ENCODE peak calls at places on chromosomes 7 and 10, in seven cellular contexts. One of them, this sample, is unnamed.

GRCh38 chr7:123538897-123539296 is 4.5 kb upstream of the IQUB start:
- DNase-seq in adrenal gland: no peak
- DNase-seq in Peyer's patch: no peak
- DNase-seq in testis: no peak
- DNase-seq in heart left ventricle: no peak
- DNase-seq in IMR-90: peak; percentile 10
- DNase-seq in uterus: no peak
- DNase-seq in this sample: no peak

GRCh38 chr7:99155207-99155606 is 11.3 kb upstream of the SMURF1 start:
- DNase-seq in Peyer's patch: no peak
- DNase-seq in uterus: no peak
- DNase-seq in adrenal gland: no peak
- DNase-seq in testis: no peak
- DNase-seq in heart left ventricle: no peak
- DNase-seq in IMR-90: no peak
- DNase-seq in this sample: no peak

GRCh38 chr10:79349072-79349491 is 1.8 kb downstream of the PPIF start:
- DNase-seq in heart left ventricle: no peak
- DNase-seq in IMR-90: no peak
- DNase-seq in adrenal gland: peak; percentile 55
- DNase-seq in Peyer's patch: no peak
- DNase-seq in uterus: no peak
- DNase-seq in testis: peak; percentile 12
- DNase-seq in this sample: no peak

GRCh38 chr7:103795112-103795511 is 194.3 kb downstream of the RELN start:
- DNase-seq in heart left ventricle: no peak
- DNase-seq in testis: no peak
- DNase-seq in uterus: no peak
- DNase-seq in adrenal gland: no peak
- DNase-seq in Peyer's patch: no peak
- DNase-seq in IMR-90: peak; percentile 17
- DNase-seq in this sample: no peak

GRCh38 chr7:70426249-70426880 is 705.6 kb upstream of the GALNT17 start:
- DNase-seq in uterus: no peak
- DNase-seq in Peyer's patch: no peak
- DNase-seq in heart left ventricle: no peak
- DNase-seq in IMR-90: no peak
- DNase-seq in adrenal gland: no peak
- DNase-seq in testis: no peak
- DNase-seq in this sample: no peak

GRCh38 chr10:72319416-72320254 is 35.1 kb downstream of the DNAJB12 start:
- DNase-seq in heart left ventricle: peak; percentile 98
- DNase-seq in Peyer's patch: peak; percentile 97
- DNase-seq in testis: peak; percentile 86
- DNase-seq in adrenal gland: peak; percentile 96
- DNase-seq in IMR-90: peak; percentile 89
- DNase-seq in uterus: peak; percentile 94
- DNase-seq in this sample: peak; percentile 61

GRCh38 chr7:51141451-51141971 is 175.1 kb downstream of the COBL start:
- DNase-seq in adrenal gland: no peak
- DNase-seq in IMR-90: peak; percentile 35
- DNase-seq in uterus: no peak
- DNase-seq in testis: no peak
- DNase-seq in Peyer's patch: no peak
- DNase-seq in heart left ventricle: no peak
- DNase-seq in this sample: no peak

GRCh38 chr10:15344876-15345285 is 26.2 kb downstream of the FAM171A1 start:
- DNase-seq in adrenal gland: peak; percentile 14
- DNase-seq in uterus: no peak
- DNase-seq in IMR-90: peak; percentile 85
- DNase-seq in heart left ventricle: no peak
- DNase-seq in Peyer's patch: no peak
- DNase-seq in testis: peak; percentile 40
- DNase-seq in this sample: no peak

GRCh38 chr10:77504196-77504869 is 133.3 kb downstream of the KCNMA1 start:
- DNase-seq in uterus: no peak
- DNase-seq in IMR-90: peak; percentile 76
- DNase-seq in heart left ventricle: no peak
- DNase-seq in testis: no peak
- DNase-seq in Peyer's patch: no peak
- DNase-seq in adrenal gland: no peak
- DNase-seq in this sample: no peak

GRCh38 chr10:58350619-58351323 is 16.0 kb downstream of the UBE2D1 start:
- DNase-seq in testis: no peak
- DNase-seq in IMR-90: peak; percentile 57
- DNase-seq in adrenal gland: no peak
- DNase-seq in heart left ventricle: no peak
- DNase-seq in Peyer's patch: no peak
- DNase-seq in uterus: no peak
- DNase-seq in this sample: no peak

GRCh38 chr7:157690058-157690832 is 353.4 kb downstream of the DNAJB6 start:
- DNase-seq in Peyer's patch: peak; percentile 33
- DNase-seq in testis: no peak
- DNase-seq in uterus: no peak
- DNase-seq in adrenal gland: no peak
- DNase-seq in heart left ventricle: no peak
- DNase-seq in IMR-90: no peak
- DNase-seq in this sample: no peak

GRCh38 chr7:2523461-2523905 is 3.9 kb downstream of the LFNG start:
- DNase-seq in testis: no peak
- DNase-seq in uterus: no peak
- DNase-seq in Peyer's patch: no peak
- DNase-seq in IMR-90: no peak
- DNase-seq in adrenal gland: no peak
- DNase-seq in heart left ventricle: no peak
- DNase-seq in this sample: no peak

GRCh38 chr7:2525161-2525930 is 5.8 kb downstream of the LFNG start:
- DNase-seq in testis: no peak
- DNase-seq in adrenal gland: no peak
- DNase-seq in IMR-90: no peak
- DNase-seq in uterus: no peak
- DNase-seq in heart left ventricle: peak; percentile 68
- DNase-seq in Peyer's patch: no peak
- DNase-seq in this sample: no peak

GRCh38 chr7:2524808-2525140 is 5.2 kb downstream of the LFNG start:
- DNase-seq in uterus: no peak
- DNase-seq in adrenal gland: no peak
- DNase-seq in heart left ventricle: peak; percentile 64
- DNase-seq in Peyer's patch: no peak
- DNase-seq in testis: no peak
- DNase-seq in IMR-90: no peak
- DNase-seq in this sample: no peak

GRCh38 chr7:2522780-2523433 is 3.3 kb downstream of the LFNG start:
- DNase-seq in heart left ventricle: no peak
- DNase-seq in testis: peak; percentile 38
- DNase-seq in Peyer's patch: peak; percentile 81
- DNase-seq in adrenal gland: no peak
- DNase-seq in IMR-90: no peak
- DNase-seq in uterus: no peak
- DNase-seq in this sample: no peak

GRCh38 chr7:2523941-2524807 is 4.6 kb downstream of the LFNG start:
- DNase-seq in Peyer's patch: peak; percentile 94
- DNase-seq in IMR-90: peak; percentile 41
- DNase-seq in testis: peak; percentile 91
- DNase-seq in uterus: peak; percentile 67
- DNase-seq in adrenal gland: peak; percentile 95
- DNase-seq in heart left ventricle: peak; percentile 93
- DNase-seq in this sample: peak; percentile 72
- TF ChIP-seq POLR2A in Peyer's patch: peak; percentile 53
- TF ChIP-seq POLR2A in IMR-90: no peak
- TF ChIP-seq POLR2A in testis: no peak
- TF ChIP-seq POLR2A in uterus: no peak
- TF ChIP-seq POLR2A in adrenal gland: peak; percentile 25
- TF ChIP-seq POLR2A in heart left ventricle: no peak
- TF ChIP-seq POLR2A in this sample: no peak

DNA sequence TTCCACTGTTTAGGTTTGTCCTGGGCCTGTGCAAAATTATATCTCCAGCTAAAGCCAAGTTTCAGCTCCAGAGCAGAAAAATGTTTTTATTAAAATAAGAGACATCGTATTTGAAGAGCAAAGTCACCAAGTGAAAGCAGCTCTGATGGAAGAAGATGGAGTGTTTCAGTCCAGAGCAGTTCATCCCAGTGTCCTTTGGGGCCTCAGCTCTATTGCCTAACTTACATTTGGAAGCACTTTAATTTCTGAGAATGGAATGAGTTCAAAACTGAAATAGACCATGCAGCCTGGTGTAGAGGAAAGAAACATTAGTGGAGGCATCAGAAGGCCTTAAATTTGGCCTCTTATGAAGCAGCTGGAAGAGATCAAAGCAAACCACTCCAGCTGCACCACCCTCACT is 545.2 kb downstream of the SORCS1 start:
- DNase-seq in IMR-90: no peak
- DNase-seq in heart left ventricle: no peak
- DNase-seq in adrenal gland: no peak
- DNase-seq in uterus: no peak
- DNase-seq in testis: no peak
- DNase-seq in Peyer's patch: no peak
- DNase-seq in this sample: no peak
- H3K27me3 ChIP-seq in IMR-90: no peaks in the 10 kb centered on the region
- H3K27me3 ChIP-seq in heart left ventricle: peaks cover 6% of the 10 kb centered on the region
- H3K27me3 ChIP-seq in adrenal gland: no peaks in the 10 kb centered on the region
- H3K27me3 ChIP-seq in uterus: no peaks in the 10 kb centered on the region
- H3K27me3 ChIP-seq in testis: no peaks in the 10 kb centered on the region
- H3K27me3 ChIP-seq in Peyer's patch: no peaks in the 10 kb centered on the region
- H3K27me3 ChIP-seq in this sample: no peaks in the 10 kb centered on the region

GRCh38 chr7:142856565-142857245 is 1.8 kb downstream of the EPHB6 start:
- DNase-seq in Peyer's patch: no peak
- DNase-seq in testis: no peak
- DNase-seq in IMR-90: no peak
- DNase-seq in uterus: no peak
- DNase-seq in heart left ventricle: no peak
- DNase-seq in adrenal gland: no peak
- DNase-seq in this sample: no peak

GRCh38 chr7:142859411-142859810 is 4.5 kb downstream of the EPHB6 start:
- DNase-seq in adrenal gland: no peak
- DNase-seq in uterus: no peak
- DNase-seq in testis: no peak
- DNase-seq in heart left ventricle: no peak
- DNase-seq in IMR-90: no peak
- DNase-seq in Peyer's patch: no peak
- DNase-seq in this sample: no peak

GRCh38 chr7:142859829-142860228 is 5.0 kb downstream of the EPHB6 start:
- DNase-seq in heart left ventricle: no peak
- DNase-seq in IMR-90: peak; percentile 2
- DNase-seq in testis: peak; percentile 57
- DNase-seq in adrenal gland: no peak
- DNase-seq in uterus: peak; percentile 76
- DNase-seq in Peyer's patch: no peak
- DNase-seq in this sample: no peak

GRCh38 chr7:142855756-142856564 is 1.1 kb downstream of the EPHB6 start:
- DNase-seq in heart left ventricle: peak; percentile 79
- DNase-seq in uterus: peak; percentile 49
- DNase-seq in testis: peak; percentile 45
- DNase-seq in IMR-90: no peak
- DNase-seq in Peyer's patch: peak; percentile 53
- DNase-seq in adrenal gland: no peak
- DNase-seq in this sample: no peak

DNA sequence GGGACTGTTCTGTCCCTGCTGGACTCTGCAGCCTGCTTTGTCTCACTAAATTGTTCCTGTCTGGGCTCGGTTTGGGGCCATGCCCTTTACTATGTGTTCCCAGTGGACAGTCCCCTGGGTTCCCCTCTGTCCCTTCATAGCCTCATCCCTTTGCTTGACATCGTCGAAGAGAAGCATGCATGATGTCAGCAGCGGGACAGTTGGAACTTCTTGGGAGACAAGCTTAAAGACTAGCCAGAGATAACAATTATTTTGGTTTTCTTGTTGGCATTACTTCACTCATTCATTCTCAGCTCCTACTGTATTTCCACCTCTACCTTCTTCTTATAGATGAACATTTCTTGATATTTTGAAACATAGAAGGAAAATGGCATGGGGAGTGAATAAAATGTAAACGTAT is 2.7 kb downstream of the EPHB6 start:
- DNase-seq in Peyer's patch: no peak
- DNase-seq in adrenal gland: no peak
- DNase-seq in heart left ventricle: no peak
- DNase-seq in uterus: no peak
- DNase-seq in IMR-90: no peak
- DNase-seq in testis: no peak
- DNase-seq in this sample: no peak
- H3K4me3 ChIP-seq in Peyer's patch: no peak overlapping the region
- H3K4me3 ChIP-seq in adrenal gland: no peak overlapping the region
- H3K4me3 ChIP-seq in heart left ventricle: no peak overlapping the region
- H3K4me3 ChIP-seq in uterus: no peak overlapping the region
- H3K4me3 ChIP-seq in IMR-90: no peak overlapping the region
- H3K4me3 ChIP-seq in testis: no peak overlapping the region
- H3K4me3 ChIP-seq in this sample: no peak overlapping the region

GRCh38 chr10:102775973-102776669 is 32.4 kb downstream of the WBP1L start:
- DNase-seq in adrenal gland: peak; percentile 93
- DNase-seq in IMR-90: peak; percentile 91
- DNase-seq in uterus: peak; percentile 93
- DNase-seq in heart left ventricle: peak; percentile 89
- DNase-seq in Peyer's patch: peak; percentile 72
- DNase-seq in testis: peak; percentile 92
- DNase-seq in this sample: peak; percentile 24
- TF ChIP-seq POLR2A in adrenal gland: peak; percentile 89
- TF ChIP-seq POLR2A in IMR-90: no peak
- TF ChIP-seq POLR2A in uterus: peak; percentile 72
- TF ChIP-seq POLR2A in heart left ventricle: no peak
- TF ChIP-seq POLR2A in Peyer's patch: peak; percentile 26
- TF ChIP-seq POLR2A in testis: no peak
- TF ChIP-seq POLR2A in this sample: no peak